ENCODE peak calls at places on chromosome 10, in seven cellular contexts. I, F, C, N, D, O and H are unnamed samples.

GRCh38 chr10:75432176-75432575 is 752 bp downstream of the LRMDA start:
- DNase-seq in I (no peak), F (no peak), C (no peak), N (no peak), D (no peak), O (no peak), H (no peak)

GRCh38 chr10:91339729-91340128 is 70.4 kb upstream of the HECTD2 start:
- DNase-seq in I (no peak), F (no peak), C (no peak), N (no peak), D (no peak), O (no peak), H (no peak)

GRCh38 chr10:28403090-28403489 is 100.2 kb upstream of the MPP7 start:
- DNase-seq in I (no peak), F (no peak), C (no peak), N (no peak), D (no peak), O (no peak), H (no peak)

GRCh38 chr10:79505771-79506351 is 6.5 kb upstream of the EIF5AL1 start:
- DNase-seq in I (no peak), F (no peak), C (no peak), N (no peak), D (no peak), O (no peak), H (no peak)

GRCh38 chr10:130686680-130687300 is 550.6 kb downstream of the GLRX3 start:
- DNase-seq in I (no peak), F (no peak), C (peak; percentile 0), N (no peak), D (no peak), O (no peak), H (peak; percentile 62)

GRCh38 chr10:86523348-86523747 is 1.8 kb upstream of the WAPL start:
- DNase-seq in I (peak; percentile 56), F (peak; percentile 24), C (no peak), N (no peak), D (no peak), O (no peak), H (peak; percentile 76)

GRCh38 chr10:74151879-74152722 is 1.1 kb downstream of the ADK start:
- DNase-seq in I (no peak), F (no peak), C (no peak), N (no peak), D (no peak), O (no peak), H (no peak)

GRCh38 chr10:5493698-5494097 is 5.7 kb downstream of the CALML5 start:
- DNase-seq in I (no peak), F (no peak), C (no peak), N (no peak), D (no peak), O (no peak), H (peak; percentile 67)

GRCh38 chr10:97038688-97039087 is 147.1 kb downstream of the SLIT1 start:
- DNase-seq in I (no peak), F (no peak), C (no peak), N (no peak), D (no peak), O (no peak), H (no peak)

GRCh38 chr10:63318491-63318890 is 147.3 kb downstream of the JMJD1C start:
- DNase-seq in I (no peak), F (no peak), C (no peak), N (no peak), D (no peak), O (no peak), H (no peak)

GRCh38 chr10:114110174-114110972 is 63.6 kb downstream of the CCDC186 start:
- DNase-seq in I (no peak), F (peak; percentile 7), C (no peak), N (no peak), D (no peak), O (no peak), H (peak; percentile 47)

GRCh38 chr10:73018632-73019031 is 64.0 kb upstream of the PLA2G12B start:
- DNase-seq in I (no peak), F (no peak), C (no peak), N (no peak), D (no peak), O (no peak), H (peak; percentile 20)

GRCh38 chr10:17029581-17030271 is 99.9 kb downstream of the CUBN start:
- DNase-seq in I (peak; percentile 68), F (peak; percentile 97), C (no peak), N (peak; percentile 55), D (peak; percentile 78), O (peak; percentile 32), H (no peak)

GRCh38 chr10:32149257-32149955 is 93.2 kb upstream of the KIF5B start:
- DNase-seq in I (peak; percentile 94), F (peak; percentile 89), C (no peak), N (no peak), D (peak; percentile 84), O (no peak), H (no peak)

GRCh38 chr10:113131611-113132330 is 181.7 kb downstream of the TCF7L2 start:
- DNase-seq in I (peak; percentile 80), F (no peak), C (no peak), N (no peak), D (peak; percentile 36), O (no peak), H (no peak)

GRCh38 chr10:1378473-1378872 is 322.3 kb downstream of the WDR37 start:
- DNase-seq in I (no peak), F (no peak), C (no peak), N (no peak), D (no peak), O (no peak), H (no peak)